ENCODE peak calls at places on chromosomes 16 and 17, in eight cellular contexts. M, V, C, W, F, S, E and B are unnamed samples.

GRCh38 chr16:48537275-48537674 is 72.7 kb downstream of the N4BP1 start:
- DNase-seq in M (no peak), V (no peak), C (no peak), W (no peak), F (no peak), S (no peak), E (no peak), B (no peak)

GRCh38 chr17:82848022-82848592 is 8.3 kb upstream of the ZNF750 start:
- DNase-seq in M (no peak), V (peak), C (no peak), W (peak), F (no peak), S (peak), E (no peak), B (no peak)

GRCh38 chr17:5118219-5118618 is 2.4 kb downstream of the USP6 start:
- DNase-seq in M (no peak), V (no peak), C (no peak), W (no peak), F (no peak), S (no peak), E (no peak), B (no peak)

GRCh38 chr16:56558024-56558747 is 6.7 kb upstream of the MT4 start:
- DNase-seq in M (peak), V (no peak), C (no peak), W (no peak), F (no peak), S (peak), E (peak), B (no peak)

GRCh38 chr17:35117984-35118383 is 1.7 kb downstream of the RAD51D start:
- DNase-seq in M (no peak), V (no peak), C (peak), W (peak), F (no peak), S (no peak), E (no peak), B (no peak)

GRCh38 chr16:54903047-54903446 is 27.6 kb upstream of the IRX5 start:
- DNase-seq in M (no peak), V (no peak), C (no peak), W (no peak), F (no peak), S (no peak), E (no peak), B (no peak)

GRCh38 chr17:67620636-67621035 is 97.1 kb upstream of the NOL11 start:
- DNase-seq in M (no peak), V (no peak), C (no peak), W (no peak), F (no peak), S (no peak), E (no peak), B (no peak)

GRCh38 chr17:81459224-81459623 is 53.4 kb downstream of the ACTG1 start:
- DNase-seq in M (no peak), V (no peak), C (no peak), W (no peak), F (no peak), S (no peak), E (no peak), B (no peak)

GRCh38 chr16:27364493-27365141 is 37.4 kb upstream of the IL21R start:
- DNase-seq in M (no peak), V (no peak), C (no peak), W (no peak), F (no peak), S (no peak), E (no peak), B (no peak)

GRCh38 chr16:22267764-22268163 is 29.4 kb upstream of the POLR3E start:
- DNase-seq in M (no peak), V (peak), C (no peak), W (no peak), F (no peak), S (no peak), E (peak), B (no peak)

GRCh38 chr17:6671431-6671830 is 19.9 kb downstream of the C17orf100 start:
- DNase-seq in M (no peak), V (no peak), C (no peak), W (no peak), F (no peak), S (no peak), E (no peak), B (no peak)

GRCh38 chr16:57528499-57529323 is 7.7 kb downstream of the CCDC102A start:
- DNase-seq in M (no peak), V (no peak), C (peak), W (no peak), F (no peak), S (no peak), E (no peak), B (no peak)

GRCh38 chr16:27449434-27450188 is 47.6 kb downstream of the IL21R start:
- DNase-seq in M (no peak), V (no peak), C (no peak), W (no peak), F (peak), S (no peak), E (no peak), B (no peak)

GRCh38 chr16:84821728-84822676 is 2.2 kb downstream of the CRISPLD2 start:
- DNase-seq in M (no peak), V (no peak), C (no peak), W (no peak), F (no peak), S (no peak), E (no peak), B (no peak)

GRCh38 chr16:89191033-89191900 is 9.1 kb downstream of the SLC22A31 start:
- DNase-seq in M (no peak), V (no peak), C (no peak), W (no peak), F (no peak), S (no peak), E (no peak), B (no peak)